ENCODE peak calls at places on chromosome 1, in seven cellular contexts. One of them, this sample, is unnamed.

GRCh38 chr1:185155600-185156320 is 993 bp downstream of the TRMT1L start:
- DNase-seq in mammary epithelial cell: peak
- DNase-seq in GM12878: peak
- DNase-seq in fibroblast of lung: peak
- DNase-seq in neural progenitor cell: peak
- DNase-seq in IMR-90: peak
- DNase-seq in HepG2: no peak
- DNase-seq in this sample: peak

GRCh38 chr1:78092686-78093085 is 46.9 kb downstream of the GIPC2 start:
- DNase-seq in mammary epithelial cell: peak
- DNase-seq in GM12878: no peak
- DNase-seq in fibroblast of lung: no peak
- DNase-seq in neural progenitor cell: no peak
- DNase-seq in IMR-90: no peak
- DNase-seq in HepG2: no peak
- DNase-seq in this sample: peak

GRCh38 chr1:155463865-155464264 is 98.7 kb downstream of the ASH1L start:
- DNase-seq in mammary epithelial cell: peak
- DNase-seq in GM12878: peak
- DNase-seq in fibroblast of lung: peak
- DNase-seq in neural progenitor cell: no peak
- DNase-seq in IMR-90: peak
- DNase-seq in HepG2: no peak
- DNase-seq in this sample: no peak

GRCh38 chr1:46094454-46094853 is 38.0 kb downstream of the PIK3R3 start:
- DNase-seq in mammary epithelial cell: no peak
- DNase-seq in GM12878: no peak
- DNase-seq in fibroblast of lung: no peak
- DNase-seq in neural progenitor cell: no peak
- DNase-seq in IMR-90: peak
- DNase-seq in HepG2: no peak
- DNase-seq in this sample: no peak

GRCh38 chr1:109151146-109151545 is 37.2 kb downstream of the ELAPOR1 start:
- DNase-seq in mammary epithelial cell: peak
- DNase-seq in GM12878: no peak
- DNase-seq in fibroblast of lung: peak
- DNase-seq in neural progenitor cell: peak
- DNase-seq in IMR-90: peak
- DNase-seq in HepG2: peak
- DNase-seq in this sample: peak

GRCh38 chr1:180156631-180157091 is 2.0 kb downstream of the QSOX1 start:
- DNase-seq in mammary epithelial cell: no peak
- DNase-seq in GM12878: no peak
- DNase-seq in fibroblast of lung: peak
- DNase-seq in neural progenitor cell: no peak
- DNase-seq in IMR-90: peak
- DNase-seq in HepG2: no peak
- DNase-seq in this sample: peak

GRCh38 chr1:162458206-162458605 is 39.4 kb upstream of the UHMK1 start:
- DNase-seq in mammary epithelial cell: no peak
- DNase-seq in GM12878: no peak
- DNase-seq in fibroblast of lung: peak
- DNase-seq in neural progenitor cell: no peak
- DNase-seq in IMR-90: no peak
- DNase-seq in HepG2: no peak
- DNase-seq in this sample: peak

GRCh38 chr1:99728494-99729235 is 37.8 kb downstream of the FRRS1 start:
- DNase-seq in mammary epithelial cell: peak
- DNase-seq in GM12878: no peak
- DNase-seq in fibroblast of lung: peak
- DNase-seq in neural progenitor cell: peak
- DNase-seq in IMR-90: peak
- DNase-seq in HepG2: peak
- DNase-seq in this sample: peak

GRCh38 chr1:39213511-39214002 is 9.1 kb downstream of the MACF1 start:
- DNase-seq in mammary epithelial cell: no peak
- DNase-seq in GM12878: no peak
- DNase-seq in fibroblast of lung: peak
- DNase-seq in neural progenitor cell: peak
- DNase-seq in IMR-90: peak
- DNase-seq in HepG2: no peak
- DNase-seq in this sample: no peak

GRCh38 chr1:10900265-10900651 is 103.8 kb upstream of the CASZ1 start:
- DNase-seq in mammary epithelial cell: peak
- DNase-seq in GM12878: no peak
- DNase-seq in fibroblast of lung: no peak
- DNase-seq in neural progenitor cell: no peak
- DNase-seq in IMR-90: no peak
- DNase-seq in HepG2: no peak
- DNase-seq in this sample: peak

GRCh38 chr1:185438936-185439335 is 121.9 kb upstream of the IVNS1ABP start:
- DNase-seq in mammary epithelial cell: no peak
- DNase-seq in GM12878: no peak
- DNase-seq in fibroblast of lung: peak
- DNase-seq in neural progenitor cell: no peak
- DNase-seq in IMR-90: no peak
- DNase-seq in HepG2: no peak
- DNase-seq in this sample: peak

GRCh38 chr1:44489481-44489880 is 84.4 kb downstream of the RNF220 start:
- DNase-seq in mammary epithelial cell: no peak
- DNase-seq in GM12878: no peak
- DNase-seq in fibroblast of lung: peak
- DNase-seq in neural progenitor cell: no peak
- DNase-seq in IMR-90: peak
- DNase-seq in HepG2: no peak
- DNase-seq in this sample: peak

GRCh38 chr1:199291022-199291740 is 652.3 kb downstream of the PTPRC start:
- DNase-seq in mammary epithelial cell: no peak
- DNase-seq in GM12878: no peak
- DNase-seq in fibroblast of lung: peak
- DNase-seq in neural progenitor cell: no peak
- DNase-seq in IMR-90: no peak
- DNase-seq in HepG2: no peak
- DNase-seq in this sample: no peak

GRCh38 chr1:199295102-199295501 is 656.3 kb downstream of the PTPRC start:
- DNase-seq in mammary epithelial cell: no peak
- DNase-seq in GM12878: no peak
- DNase-seq in fibroblast of lung: no peak
- DNase-seq in neural progenitor cell: no peak
- DNase-seq in IMR-90: no peak
- DNase-seq in HepG2: no peak
- DNase-seq in this sample: no peak

GRCh38 chr1:199290186-199290585 is 651.3 kb downstream of the PTPRC start:
- DNase-seq in mammary epithelial cell: peak
- DNase-seq in GM12878: no peak
- DNase-seq in fibroblast of lung: no peak
- DNase-seq in neural progenitor cell: no peak
- DNase-seq in IMR-90: peak
- DNase-seq in HepG2: no peak
- DNase-seq in this sample: peak

GRCh38 chr1:199297174-199297573 is 658.3 kb downstream of the PTPRC start:
- DNase-seq in mammary epithelial cell: no peak
- DNase-seq in GM12878: no peak
- DNase-seq in fibroblast of lung: peak
- DNase-seq in neural progenitor cell: no peak
- DNase-seq in IMR-90: peak
- DNase-seq in HepG2: no peak
- DNase-seq in this sample: no peak

DNA sequence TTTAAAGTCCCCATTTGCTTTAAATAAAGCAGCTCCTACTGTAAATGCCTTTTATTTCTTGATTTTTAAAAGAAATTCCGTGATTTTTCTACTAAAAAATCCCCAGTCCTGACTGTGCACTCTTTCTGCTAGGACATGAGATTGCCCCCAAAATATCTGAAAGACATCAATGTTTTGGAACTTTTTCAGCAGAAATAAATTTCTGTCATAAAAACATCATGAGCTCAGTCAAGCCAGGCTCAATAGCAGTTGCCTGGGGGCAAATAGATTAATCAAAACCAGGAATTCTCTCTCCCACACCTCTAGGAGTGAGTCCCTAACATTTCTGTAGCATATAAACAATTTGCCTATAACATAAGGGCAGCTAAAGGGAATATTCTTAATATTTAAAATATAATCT is 654.0 kb downstream of the PTPRC start:
- DNase-seq in mammary epithelial cell: no peak
- DNase-seq in GM12878: no peak
- DNase-seq in fibroblast of lung: no peak
- DNase-seq in neural progenitor cell: no peak
- DNase-seq in IMR-90: no peak
- DNase-seq in HepG2: no peak
- DNase-seq in this sample: no peak
- H3K9ac ChIP-seq in mammary epithelial cell: no peak
- H3K9ac ChIP-seq in GM12878: no peak
- H3K9ac ChIP-seq in fibroblast of lung: no peak
- H3K9ac ChIP-seq in neural progenitor cell: no peak
- H3K9ac ChIP-seq in IMR-90: no peak
- H3K9ac ChIP-seq in HepG2: no peak
- H3K9ac ChIP-seq in this sample: no peak

GRCh38 chr1:6113745-6114144 is 66.4 kb downstream of the CHD5 start:
- DNase-seq in mammary epithelial cell: no peak
- DNase-seq in GM12878: no peak
- DNase-seq in fibroblast of lung: no peak
- DNase-seq in neural progenitor cell: no peak
- DNase-seq in IMR-90: no peak
- DNase-seq in HepG2: no peak
- DNase-seq in this sample: no peak
- H2AFZ ChIP-seq in mammary epithelial cell: no peak
- H2AFZ ChIP-seq in GM12878: no peak
- H2AFZ ChIP-seq in fibroblast of lung: no peak
- H2AFZ ChIP-seq in neural progenitor cell: no peak
- H2AFZ ChIP-seq in IMR-90: no peak
- H2AFZ ChIP-seq in HepG2: no peak
- H2AFZ ChIP-seq in this sample: no peak

DNA sequence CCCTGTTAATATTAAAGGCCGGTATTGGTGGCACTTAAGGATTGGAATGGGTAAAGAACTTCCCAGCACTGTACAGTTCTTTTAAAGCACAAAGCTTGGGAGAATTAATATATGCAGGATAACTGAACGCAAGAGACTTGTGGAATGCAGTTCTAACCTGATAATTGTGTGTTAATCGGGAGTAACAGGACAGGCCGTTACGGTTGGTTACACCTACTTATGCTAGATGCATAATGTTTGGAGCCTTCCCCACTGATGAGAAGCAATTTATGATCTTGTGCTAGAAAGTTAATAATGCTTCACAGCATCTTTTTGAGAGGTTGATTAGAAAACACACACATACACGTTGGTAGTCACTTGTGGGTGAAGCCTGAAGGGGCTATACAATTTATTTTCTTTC is 7.0 kb downstream of the CHTOP start:
- DNase-seq in mammary epithelial cell: no peak
- DNase-seq in GM12878: no peak
- DNase-seq in fibroblast of lung: no peak
- DNase-seq in neural progenitor cell: no peak
- DNase-seq in IMR-90: no peak
- DNase-seq in HepG2: no peak
- DNase-seq in this sample: no peak
- TF ChIP-seq CTCF in mammary epithelial cell: no peak
- TF ChIP-seq CTCF in GM12878: no peak
- TF ChIP-seq CTCF in fibroblast of lung: no peak
- TF ChIP-seq CTCF in neural progenitor cell: no peak
- TF ChIP-seq CTCF in IMR-90: no peak
- TF ChIP-seq CTCF in HepG2: no peak
- TF ChIP-seq CTCF in this sample: no peak

GRCh38 chr1:229694053-229694693 is 68.1 kb downstream of the URB2 start:
- DNase-seq in mammary epithelial cell: no peak
- DNase-seq in GM12878: no peak
- DNase-seq in fibroblast of lung: peak
- DNase-seq in neural progenitor cell: peak
- DNase-seq in IMR-90: peak
- DNase-seq in HepG2: no peak
- DNase-seq in this sample: no peak
- H3K9ac ChIP-seq in mammary epithelial cell: no peak
- H3K9ac ChIP-seq in GM12878: no peak
- H3K9ac ChIP-seq in fibroblast of lung: no peak
- H3K9ac ChIP-seq in neural progenitor cell: no peak
- H3K9ac ChIP-seq in IMR-90: no peak
- H3K9ac ChIP-seq in HepG2: no peak
- H3K9ac ChIP-seq in this sample: no peak

DNA sequence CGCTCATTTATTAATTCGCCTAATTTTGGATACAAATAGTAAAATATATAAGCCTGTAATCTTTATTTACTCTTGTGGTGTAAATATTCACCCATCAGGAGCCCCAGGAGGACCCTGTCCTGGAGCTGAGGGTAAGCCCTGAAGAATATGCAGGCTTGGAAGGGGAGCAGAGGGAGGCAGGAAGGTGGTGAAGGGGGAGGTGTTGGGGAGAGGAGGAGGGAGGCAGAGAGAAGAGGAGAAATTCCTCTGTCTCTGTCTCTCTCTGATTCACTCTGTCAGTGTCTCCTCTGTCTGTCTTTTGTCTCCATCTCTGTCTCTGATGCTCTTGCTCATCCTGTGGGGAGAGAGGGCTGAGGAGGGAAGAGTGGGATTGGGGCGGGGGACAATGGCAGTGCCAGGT is 2.8 kb upstream of the C4BPB start:
- DNase-seq in mammary epithelial cell: no peak
- DNase-seq in GM12878: no peak
- DNase-seq in fibroblast of lung: no peak
- DNase-seq in neural progenitor cell: no peak
- DNase-seq in IMR-90: no peak
- DNase-seq in HepG2: no peak
- DNase-seq in this sample: no peak
- H2AFZ ChIP-seq in mammary epithelial cell: no peak
- H2AFZ ChIP-seq in GM12878: no peak
- H2AFZ ChIP-seq in fibroblast of lung: no peak
- H2AFZ ChIP-seq in neural progenitor cell: no peak
- H2AFZ ChIP-seq in IMR-90: no peak
- H2AFZ ChIP-seq in HepG2: no peak
- H2AFZ ChIP-seq in this sample: no peak

DNA sequence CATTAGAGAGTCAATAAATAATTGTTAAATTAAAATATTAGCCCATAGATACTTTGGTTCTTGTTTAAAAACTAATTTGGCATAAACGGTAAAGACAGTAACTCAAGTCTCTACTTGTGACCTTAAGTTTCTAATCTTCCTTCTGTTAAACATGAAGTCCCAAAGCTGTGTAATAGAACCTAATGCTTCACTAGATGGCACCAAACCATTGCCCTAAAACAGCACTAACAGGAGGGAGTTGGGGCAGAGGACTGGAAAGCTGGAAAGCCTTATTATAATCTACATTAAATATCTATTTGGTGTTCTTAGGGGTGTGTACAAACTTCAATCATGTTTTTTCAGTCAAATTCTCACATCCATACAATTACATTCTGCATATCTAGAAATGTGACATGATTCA is 176.6 kb downstream of the OLFM3 start:
- DNase-seq in mammary epithelial cell: peak
- DNase-seq in GM12878: no peak
- DNase-seq in fibroblast of lung: peak
- DNase-seq in neural progenitor cell: peak
- DNase-seq in IMR-90: peak
- DNase-seq in HepG2: peak
- DNase-seq in this sample: peak
- TF ChIP-seq CTCF in mammary epithelial cell: peak
- TF ChIP-seq CTCF in GM12878: peak
- TF ChIP-seq CTCF in fibroblast of lung: peak
- TF ChIP-seq CTCF in neural progenitor cell: peak
- TF ChIP-seq CTCF in IMR-90: peak
- TF ChIP-seq CTCF in HepG2: peak
- TF ChIP-seq CTCF in this sample: peak